ENCODE peak calls at places on chromosomes 2 and 18, in four cellular contexts. One of them, this sample, is unnamed.

GRCh38 chr2:211449819-211450218 is 893.4 kb downstream of the CPS1 start:
- DNase-seq in K562: no peak
- DNase-seq in HepG2: no peak
- DNase-seq in WTC11: no peak
- DNase-seq in this sample: no peak

GRCh38 chr2:11995381-11995947 is 249.0 kb downstream of the LPIN1 start:
- DNase-seq in K562: no peak
- DNase-seq in HepG2: no peak
- DNase-seq in WTC11: no peak
- DNase-seq in this sample: no peak

GRCh38 chr2:207836526-207837133 is 66.9 kb upstream of the FZD5 start:
- DNase-seq in K562: no peak
- DNase-seq in HepG2: peak
- DNase-seq in WTC11: no peak
- DNase-seq in this sample: no peak

GRCh38 chr2:226550801-226551200 is 248.8 kb downstream of the IRS1 start:
- DNase-seq in K562: no peak
- DNase-seq in HepG2: no peak
- DNase-seq in WTC11: no peak
- DNase-seq in this sample: no peak

GRCh38 chr2:168029071-168029470 is 218.3 kb downstream of the STK39 start:
- DNase-seq in K562: no peak
- DNase-seq in HepG2: no peak
- DNase-seq in WTC11: no peak
- DNase-seq in this sample: no peak

GRCh38 chr2:168993538-168993937 is 37.6 kb downstream of the ABCB11 start:
- DNase-seq in K562: no peak
- DNase-seq in HepG2: no peak
- DNase-seq in WTC11: no peak
- DNase-seq in this sample: no peak

GRCh38 chr2:216464104-216464720 is 34.4 kb upstream of the RPL37A start:
- DNase-seq in K562: no peak
- DNase-seq in HepG2: no peak
- DNase-seq in WTC11: no peak
- DNase-seq in this sample: no peak

GRCh38 chr2:25349397-25349796 is 7.7 kb upstream of the DNMT3A start:
- DNase-seq in K562: no peak
- DNase-seq in HepG2: no peak
- DNase-seq in WTC11: no peak
- DNase-seq in this sample: no peak

GRCh38 chr2:195029804-195030654 is 627.0 kb upstream of the SLC39A10 start:
- DNase-seq in K562: no peak
- DNase-seq in HepG2: no peak
- DNase-seq in WTC11: no peak
- DNase-seq in this sample: no peak
- TF ChIP-seq ELF4 in K562: no peak
- TF ChIP-seq ELF4 in HepG2: no peak
- TF ChIP-seq ELF4 in WTC11: no peak
- TF ChIP-seq ELF4 in this sample: no peak

GRCh38 chr18:23667114-23667513 is 4.4 kb upstream of the ANKRD29 start:
- DNase-seq in K562: no peak
- DNase-seq in HepG2: no peak
- DNase-seq in WTC11: no peak
- DNase-seq in this sample: no peak

GRCh38 chr18:23662309-23663263 is at the start of gene ANKRD29:
- DNase-seq in K562: peak
- DNase-seq in HepG2: no peak
- DNase-seq in WTC11: peak
- DNase-seq in this sample: peak

GRCh38 chr18:23661735-23662308 is 889 bp downstream of the ANKRD29 start:
- DNase-seq in K562: no peak
- DNase-seq in HepG2: no peak
- DNase-seq in WTC11: no peak
- DNase-seq in this sample: no peak

GRCh38 chr18:23668731-23669130 is 6.0 kb upstream of the ANKRD29 start:
- DNase-seq in K562: no peak
- DNase-seq in HepG2: no peak
- DNase-seq in WTC11: no peak
- DNase-seq in this sample: no peak

GRCh38 chr18:23664674-23665073 is 2.0 kb upstream of the ANKRD29 start:
- DNase-seq in K562: no peak
- DNase-seq in HepG2: no peak
- DNase-seq in WTC11: no peak
- DNase-seq in this sample: no peak
- TF ChIP-seq ELF4 in K562: no peak
- TF ChIP-seq ELF4 in HepG2: no peak
- TF ChIP-seq ELF4 in WTC11: no peak
- TF ChIP-seq ELF4 in this sample: no peak

DNA sequence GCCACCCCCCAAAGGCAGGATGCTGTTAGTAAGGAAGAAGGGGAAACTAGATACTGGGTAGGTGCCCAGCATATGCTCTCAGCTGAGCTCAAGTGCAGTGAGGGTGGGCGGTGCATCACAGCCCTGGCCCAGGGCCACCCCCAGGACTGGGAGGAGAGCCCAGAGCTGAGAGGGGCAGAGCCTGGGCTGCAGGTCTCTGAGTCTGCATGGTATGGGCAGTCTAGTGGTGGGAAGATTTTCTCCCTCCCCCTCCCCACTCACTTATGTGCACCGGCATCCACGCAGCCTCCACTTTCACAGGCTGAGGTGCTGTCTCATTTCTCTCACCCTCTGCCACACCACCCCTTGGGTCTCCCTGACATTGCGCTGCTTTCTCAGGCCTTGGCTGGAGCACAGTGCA is 48.5 kb upstream of the CAB39 start:
- DNase-seq in K562: no peak
- DNase-seq in HepG2: no peak
- DNase-seq in WTC11: no peak
- DNase-seq in this sample: no peak
- TF ChIP-seq ELF4 in K562: no peak
- TF ChIP-seq ELF4 in HepG2: no peak
- TF ChIP-seq ELF4 in WTC11: no peak
- TF ChIP-seq ELF4 in this sample: no peak

GRCh38 chr2:31239842-31240198 is 5.9 kb downstream of the EHD3 start:
- DNase-seq in K562: no peak
- DNase-seq in HepG2: no peak
- DNase-seq in WTC11: no peak
- DNase-seq in this sample: no peak
- TF ChIP-seq ELF4 in K562: no peak
- TF ChIP-seq ELF4 in HepG2: no peak
- TF ChIP-seq ELF4 in WTC11: no peak
- TF ChIP-seq ELF4 in this sample: no peak

DNA sequence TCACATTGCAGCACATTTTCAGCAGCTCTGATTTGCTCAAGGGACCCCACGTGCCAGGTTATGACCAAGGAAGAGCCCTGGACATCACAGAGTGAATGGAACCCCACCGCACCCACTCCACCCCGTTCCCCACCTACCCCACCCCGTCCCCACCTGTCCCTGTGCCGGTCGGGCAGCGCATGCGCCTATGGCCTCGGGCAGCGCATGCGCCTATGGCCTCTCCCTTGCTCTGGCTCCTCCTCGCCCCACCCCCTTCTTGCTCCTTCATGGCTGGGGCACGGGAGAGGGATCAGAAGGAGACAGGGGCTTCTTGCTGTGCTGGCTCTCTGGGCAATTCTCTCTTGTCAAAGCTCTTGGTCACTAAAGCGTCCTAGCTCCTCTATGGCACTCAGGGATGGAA is 371.8 kb upstream of the HS6ST1 start:
- DNase-seq in K562: peak
- DNase-seq in HepG2: no peak
- DNase-seq in WTC11: no peak
- DNase-seq in this sample: no peak
- TF ChIP-seq ELF4 in K562: no peak
- TF ChIP-seq ELF4 in HepG2: no peak
- TF ChIP-seq ELF4 in WTC11: no peak
- TF ChIP-seq ELF4 in this sample: no peak

GRCh38 chr18:75473316-75473715 is 45.8 kb upstream of the SMIM21 start:
- DNase-seq in K562: no peak
- DNase-seq in HepG2: no peak
- DNase-seq in WTC11: no peak
- DNase-seq in this sample: no peak
- TF ChIP-seq ELF4 in K562: no peak
- TF ChIP-seq ELF4 in HepG2: no peak
- TF ChIP-seq ELF4 in WTC11: no peak
- TF ChIP-seq ELF4 in this sample: no peak

DNA sequence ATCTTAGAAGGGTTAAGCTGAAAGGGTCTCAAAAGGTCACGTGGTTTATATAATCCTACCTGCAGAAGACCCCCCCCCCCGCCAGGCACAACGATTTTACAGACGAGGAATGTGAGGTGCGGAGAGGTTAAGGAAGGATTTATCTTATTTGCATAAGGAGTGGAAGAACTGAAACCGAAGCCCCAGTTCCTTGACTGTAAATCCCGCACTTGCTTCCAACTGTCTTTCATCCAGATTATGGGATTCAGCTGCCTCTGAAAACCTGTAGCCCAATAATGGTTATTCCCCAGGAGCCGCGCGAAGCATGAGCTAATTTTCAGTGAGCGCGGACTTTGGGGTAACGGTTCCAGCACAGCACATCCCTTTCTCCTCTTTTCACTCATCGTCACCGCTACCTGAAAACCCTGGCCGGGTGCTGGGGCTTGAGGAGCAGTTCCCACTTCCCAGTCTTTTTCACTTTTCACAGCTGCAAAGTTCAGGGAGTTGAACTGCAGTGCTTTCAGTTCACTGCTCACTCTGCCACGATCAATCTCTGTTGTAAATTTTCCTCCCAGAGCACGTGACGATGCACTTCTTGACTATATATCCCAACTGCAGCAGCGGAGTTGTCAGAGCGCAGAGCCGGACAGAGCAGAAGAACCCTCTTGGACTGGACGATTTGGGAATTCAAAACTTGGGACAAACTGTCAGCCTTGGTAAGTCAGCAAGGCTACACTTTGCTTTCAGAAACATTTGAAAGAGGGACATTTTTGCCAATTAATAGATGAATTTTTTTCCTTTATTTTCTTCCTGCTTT is at the start of gene KCNE4:
- DNase-seq in K562: no peak
- DNase-seq in HepG2: no peak
- DNase-seq in WTC11: no peak
- DNase-seq in this sample: no peak
- TF ChIP-seq ELF4 in K562: no peak
- TF ChIP-seq ELF4 in HepG2: no peak
- TF ChIP-seq ELF4 in WTC11: no peak
- TF ChIP-seq ELF4 in this sample: no peak

GRCh38 chr2:144550916-144551315 is 31.0 kb upstream of the ZEB2 start:
- DNase-seq in K562: no peak
- DNase-seq in HepG2: no peak
- DNase-seq in WTC11: no peak
- DNase-seq in this sample: no peak
- TF ChIP-seq ELF4 in K562: no peak
- TF ChIP-seq ELF4 in HepG2: no peak
- TF ChIP-seq ELF4 in WTC11: no peak
- TF ChIP-seq ELF4 in this sample: no peak

GRCh38 chr2:165953306-165953654 is 296 bp downstream of the TTC21B start:
- DNase-seq in K562: no peak
- DNase-seq in HepG2: peak
- DNase-seq in WTC11: no peak
- DNase-seq in this sample: no peak
- TF ChIP-seq ELF4 in K562: no peak
- TF ChIP-seq ELF4 in HepG2: no peak
- TF ChIP-seq ELF4 in WTC11: no peak
- TF ChIP-seq ELF4 in this sample: no peak